ENCODE peak calls at places on chromosome 21, in four cellular contexts. G is right atrium auricular region, T is neural progenitor cell, Z is HL-60. Q is an unnamed sample.

GRCh38 chr21:43269461-43269860 is 100.7 kb downstream of the CRYAA start:
- DNase-seq in G (no peak), T (peak; percentile 42), Z (no peak), Q (no peak)

GRCh38 chr21:41431788-41432548 is 5.9 kb downstream of the MX1 start:
- DNase-seq in G (no peak), T (no peak), Z (no peak), Q (no peak)

GRCh38 chr21:14259669-14260458 is 43.9 kb downstream of the RBM11 start:
- DNase-seq in G (no peak), T (peak; percentile 69), Z (no peak), Q (no peak)

GRCh38 chr21:23579573-23579972 is 2027.7 kb downstream of the MRPL39 start:
- DNase-seq in G (no peak), T (no peak), Z (no peak), Q (no peak)

GRCh38 chr21:39281207-39281606 is 32.2 kb downstream of the BRWD1 start:
- DNase-seq in G (no peak), T (no peak), Z (no peak), Q (no peak)

GRCh38 chr21:23968722-23969647 is 1638.3 kb downstream of the MRPL39 start:
- DNase-seq in G (no peak), T (peak; percentile 35), Z (peak; percentile 70), Q (no peak)

GRCh38 chr21:36059823-36060158 is 535 bp downstream of the SETD4 start:
- DNase-seq in G (no peak), T (no peak), Z (no peak), Q (peak; percentile 79)

GRCh38 chr21:39319814-39320332 is 6.4 kb upstream of the BRWD1 start:
- DNase-seq in G (peak; percentile 66), T (no peak), Z (no peak), Q (no peak)

GRCh38 chr21:35520869-35521268 is 471.8 kb upstream of the RUNX1 start:
- DNase-seq in G (no peak), T (no peak), Z (no peak), Q (no peak)

GRCh38 chr21:43333301-43334062 is 93.4 kb downstream of the SIK1 start:
- DNase-seq in G (peak; percentile 73), T (peak; percentile 54), Z (no peak), Q (no peak)

GRCh38 chr21:16078382-16078781 is 348.6 kb downstream of the USP25 start:
- DNase-seq in G (no peak), T (no peak), Z (no peak), Q (no peak)

GRCh38 chr21:39840373-39841097 is 26.7 kb upstream of the PCP4 start:
- DNase-seq in G (no peak), T (no peak), Z (no peak), Q (no peak)

GRCh38 chr21:41333752-41334151 is 17.2 kb downstream of the FAM3B start:
- DNase-seq in G (no peak), T (no peak), Z (no peak), Q (no peak)

GRCh38 chr21:42695324-42696025 is 42.1 kb downstream of the PDE9A start:
- DNase-seq in G (no peak), T (no peak), Z (no peak), Q (no peak)

GRCh38 chr21:42193721-42194120 is 25.2 kb upstream of the ABCG1 start:
- DNase-seq in G (peak; percentile 46), T (no peak), Z (no peak), Q (no peak)

GRCh38 chr21:27674037-27674436 is 707.1 kb upstream of the ADAMTS5 start:
- DNase-seq in G (no peak), T (no peak), Z (no peak), Q (no peak)

GRCh38 chr21:41280115-41280919 is 36.3 kb upstream of the FAM3B start:
- DNase-seq in G (no peak), T (no peak), Z (no peak), Q (no peak)

GRCh38 chr21:40852563-40852962 is 5.6 kb upstream of the DSCAM start:
- DNase-seq in G (no peak), T (no peak), Z (no peak), Q (no peak)

GRCh38 chr21:35303085-35303484 is 254.0 kb upstream of the RUNX1 start:
- DNase-seq in G (no peak), T (no peak), Z (no peak), Q (no peak)

GRCh38 chr21:38678827-38679226 is 126.9 kb upstream of the ETS2 start:
- DNase-seq in G (no peak), T (no peak), Z (no peak), Q (no peak)

GRCh38 chr21:41715649-41716321 is 51.1 kb downstream of the RIPK4 start:
- DNase-seq in G (no peak), T (no peak), Z (no peak), Q (no peak)

GRCh38 chr21:43827015-43827611 is 37.7 kb downstream of the RRP1 start:
- DNase-seq in G (no peak), T (no peak), Z (no peak), Q (no peak)

GRCh38 chr21:39938086-39938611 is 70.9 kb downstream of the PCP4 start:
- DNase-seq in G (no peak), T (no peak), Z (no peak), Q (no peak)

GRCh38 chr21:31804008-31804394 is 68.8 kb upstream of the HUNK start:
- DNase-seq in G (no peak), T (no peak), Z (no peak), Q (no peak)

GRCh38 chr21:42455754-42456440 is 40.1 kb downstream of the RSPH1 start:
- DNase-seq in G (no peak), T (no peak), Z (no peak), Q (no peak)

GRCh38 chr21:39647476-39647875 is 34.7 kb downstream of the B3GALT5 start:
- DNase-seq in G (no peak), T (no peak), Z (no peak), Q (peak; percentile 19)

GRCh38 chr21:16323586-16323985 is 593.8 kb downstream of the USP25 start:
- DNase-seq in G (no peak), T (no peak), Z (no peak), Q (no peak)

GRCh38 chr21:35201288-35201687 is 152.2 kb upstream of the RUNX1 start:
- DNase-seq in G (no peak), T (no peak), Z (no peak), Q (no peak)

GRCh38 chr21:42208801-42209490 is 10.0 kb upstream of the ABCG1 start:
- DNase-seq in G (no peak), T (no peak), Z (no peak), Q (peak; percentile 57)

GRCh38 chr21:19557046-19557445 is 1153.5 kb upstream of the TMPRSS15 start:
- DNase-seq in G (no peak), T (no peak), Z (no peak), Q (no peak)

GRCh38 chr21:27734146-27734545 is 767.3 kb upstream of the ADAMTS5 start:
- DNase-seq in G (no peak), T (no peak), Z (no peak), Q (no peak)

GRCh38 chr21:31623664-31624063 is 35.8 kb upstream of the SOD1 start:
- DNase-seq in G (no peak), T (peak; percentile 50), Z (no peak), Q (no peak)

GRCh38 chr21:42337830-42338729 is 12.7 kb downstream of the TFF2 start:
- DNase-seq in G (peak; percentile 65), T (peak; percentile 87), Z (peak; percentile 11), Q (peak; percentile 53)

DNA sequence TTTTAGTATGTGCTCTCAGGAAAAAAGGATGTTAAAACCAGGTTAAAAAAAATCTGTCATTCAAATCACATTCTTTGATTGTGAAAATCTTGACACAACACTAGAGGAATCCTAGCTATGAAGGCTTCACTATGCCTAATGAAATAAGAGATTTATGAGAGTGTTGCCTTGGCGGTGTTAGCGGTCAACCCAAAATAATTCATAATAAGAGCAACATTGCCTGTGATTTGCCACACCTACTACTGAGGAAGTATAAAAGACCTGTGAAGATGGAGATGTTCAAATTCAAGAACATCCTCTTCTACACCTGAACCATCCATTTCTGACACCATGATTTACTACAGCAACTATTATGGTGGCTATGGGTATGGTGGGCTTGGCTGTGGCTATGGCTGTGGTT is at the start of gene KRTAP20-1:
- DNase-seq in G (no peak), T (no peak), Z (no peak), Q (no peak)
- H3K4me3 ChIP-seq in G (no peak within 1 kb of the TSS), T (no peak within 1 kb of the TSS), Z (no peak within 1 kb of the TSS), Q (no peak within 1 kb of the TSS)

GRCh38 chr21:37483776-37484175 is 117.2 kb downstream of the DYRK1A start:
- DNase-seq in G (no peak), T (peak; percentile 31), Z (no peak), Q (no peak)

GRCh38 chr21:37484535-37485474 is 118.2 kb downstream of the DYRK1A start:
- DNase-seq in G (no peak), T (no peak), Z (no peak), Q (no peak)

GRCh38 chr21:37490084-37490483 is 123.5 kb downstream of the DYRK1A start:
- DNase-seq in G (no peak), T (no peak), Z (no peak), Q (no peak)

DNA sequence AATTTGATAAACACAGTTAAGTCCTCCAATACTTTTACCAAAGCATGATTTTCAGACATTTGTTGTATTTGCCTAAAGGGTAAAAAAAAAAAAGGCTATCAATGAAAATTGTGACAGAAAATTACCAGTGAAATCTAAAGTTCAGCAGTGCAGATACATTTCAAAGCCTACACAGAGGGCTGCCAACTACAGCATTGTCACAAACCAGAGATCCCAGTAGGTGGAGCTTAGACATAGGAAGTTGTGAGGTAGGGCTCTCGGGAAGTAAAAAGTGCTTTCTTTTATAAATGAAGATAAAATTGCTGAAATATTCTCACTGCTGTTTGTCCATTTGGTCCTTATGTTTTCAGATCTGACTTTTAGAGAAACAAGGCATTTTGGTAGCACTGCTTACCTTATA is 123.0 kb downstream of the DYRK1A start:
- DNase-seq in G (no peak), T (no peak), Z (no peak), Q (no peak)
- H3K27ac ChIP-seq in G (no peak overlapping the region), T (no peak overlapping the region), Z (no peak overlapping the region), Q (no peak overlapping the region)

DNA sequence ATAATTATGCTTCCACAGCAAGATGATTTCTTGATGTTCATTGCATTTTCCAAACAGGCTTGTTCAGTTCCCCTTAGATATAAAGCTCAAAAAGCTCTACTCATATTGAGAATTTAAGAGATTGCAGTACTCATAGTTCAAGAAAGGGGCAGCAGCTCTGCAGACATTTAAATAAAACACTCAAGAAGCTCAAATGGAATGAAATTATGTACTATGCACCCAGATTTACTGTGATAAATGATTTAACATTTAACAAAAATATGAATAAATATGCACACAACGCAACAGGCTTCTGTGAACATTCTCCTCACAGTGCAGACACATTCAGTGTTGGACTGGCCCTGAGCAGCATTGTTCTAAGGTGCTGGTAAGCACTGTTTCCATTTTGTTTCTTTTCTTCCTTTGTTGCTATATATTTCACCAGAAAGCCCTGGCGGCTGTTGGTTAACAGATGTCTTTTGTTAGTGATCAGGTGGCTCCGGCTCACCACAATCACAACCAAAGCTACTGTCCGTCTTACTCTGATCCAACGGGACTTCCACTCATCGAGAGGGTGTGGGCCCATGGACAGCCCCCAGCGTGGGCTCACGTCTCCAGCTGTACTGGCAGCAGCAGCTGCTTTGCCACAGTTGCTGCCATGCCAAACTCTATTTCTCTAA is 1440.3 kb downstream of the NCAM2 start:
- DNase-seq in G (no peak), T (no peak), Z (no peak), Q (no peak)
- TF ChIP-seq CTCF in G (no peak), T (peak; percentile 12), Z (no peak), Q (no peak)

GRCh38 chr21:33189237-33189636 is 40.5 kb upstream of the IFNAR2 start:
- DNase-seq in G (no peak), T (no peak), Z (no peak), Q (no peak)
- H3K4me3 ChIP-seq in G (no peak overlapping the region), T (no peak overlapping the region), Z (no peak overlapping the region), Q (no peak overlapping the region)